ENCODE peak calls at places on chromosomes 13 and 19, in seven cellular contexts. One of them, this sample, is unnamed.

GRCh38 chr19:38736413-38737280 is 7.6 kb downstream of the CAPN12 start:
- DNase-seq in lower leg skin: peak
- DNase-seq in breast epithelium: peak
- DNase-seq in A549: peak
- DNase-seq in body of pancreas: peak
- DNase-seq in heart left ventricle: peak
- DNase-seq in esophagus squamous epithelium: no peak
- DNase-seq in this sample: peak

GRCh38 chr19:42571136-42571535 is 23.6 kb downstream of the CEACAM8 start:
- DNase-seq in body of pancreas: no peak
- DNase-seq in esophagus squamous epithelium: no peak
- DNase-seq in lower leg skin: no peak
- DNase-seq in breast epithelium: no peak
- DNase-seq in A549: no peak
- DNase-seq in heart left ventricle: no peak
- DNase-seq in this sample: no peak

GRCh38 chr13:51221674-51222509 is at the start of gene FAM124A:
- DNase-seq in esophagus squamous epithelium: no peak
- DNase-seq in A549: peak
- DNase-seq in heart left ventricle: peak
- DNase-seq in lower leg skin: no peak
- DNase-seq in breast epithelium: no peak
- DNase-seq in body of pancreas: peak
- DNase-seq in this sample: peak

GRCh38 chr13:99044764-99045163 is 66.9 kb upstream of the DOCK9 start:
- DNase-seq in esophagus squamous epithelium: no peak
- DNase-seq in body of pancreas: no peak
- DNase-seq in breast epithelium: no peak
- DNase-seq in heart left ventricle: no peak
- DNase-seq in lower leg skin: no peak
- DNase-seq in A549: no peak
- DNase-seq in this sample: no peak

GRCh38 chr19:57559404-57560025 is at the start of gene ZNF550:
- DNase-seq in heart left ventricle: peak
- DNase-seq in A549: peak
- DNase-seq in esophagus squamous epithelium: peak
- DNase-seq in breast epithelium: peak
- DNase-seq in body of pancreas: peak
- DNase-seq in lower leg skin: peak
- DNase-seq in this sample: peak

GRCh38 chr13:26022538-26023292 is 29.1 kb downstream of the SHISA2 start:
- DNase-seq in heart left ventricle: peak
- DNase-seq in body of pancreas: peak
- DNase-seq in esophagus squamous epithelium: no peak
- DNase-seq in breast epithelium: peak
- DNase-seq in lower leg skin: peak
- DNase-seq in A549: peak
- DNase-seq in this sample: no peak

GRCh38 chr13:40271931-40272775 is 394.3 kb downstream of the FOXO1 start:
- DNase-seq in heart left ventricle: peak
- DNase-seq in body of pancreas: peak
- DNase-seq in lower leg skin: peak
- DNase-seq in esophagus squamous epithelium: no peak
- DNase-seq in A549: peak
- DNase-seq in breast epithelium: peak
- DNase-seq in this sample: peak

GRCh38 chr13:93963266-93964131 is 516.0 kb downstream of the DCT start:
- DNase-seq in A549: peak
- DNase-seq in body of pancreas: no peak
- DNase-seq in heart left ventricle: no peak
- DNase-seq in breast epithelium: no peak
- DNase-seq in esophagus squamous epithelium: no peak
- DNase-seq in lower leg skin: no peak
- DNase-seq in this sample: no peak

GRCh38 chr19:38898788-38899446 is 501 bp downstream of the SIRT2 start:
- DNase-seq in lower leg skin: peak
- DNase-seq in A549: no peak
- DNase-seq in esophagus squamous epithelium: no peak
- DNase-seq in body of pancreas: peak
- DNase-seq in breast epithelium: no peak
- DNase-seq in heart left ventricle: no peak
- DNase-seq in this sample: peak

GRCh38 chr19:5246554-5247155 is 94.0 kb downstream of the PTPRS start:
- DNase-seq in body of pancreas: no peak
- DNase-seq in heart left ventricle: no peak
- DNase-seq in lower leg skin: no peak
- DNase-seq in A549: no peak
- DNase-seq in esophagus squamous epithelium: no peak
- DNase-seq in breast epithelium: no peak
- DNase-seq in this sample: no peak

GRCh38 chr19:4594199-4594598 is 34.7 kb upstream of the SEMA6B start:
- DNase-seq in lower leg skin: no peak
- DNase-seq in body of pancreas: no peak
- DNase-seq in esophagus squamous epithelium: no peak
- DNase-seq in heart left ventricle: no peak
- DNase-seq in A549: no peak
- DNase-seq in breast epithelium: no peak
- DNase-seq in this sample: no peak

GRCh38 chr13:109160887-109161669 is 531.7 kb downstream of the MYO16 start:
- DNase-seq in lower leg skin: no peak
- DNase-seq in body of pancreas: no peak
- DNase-seq in heart left ventricle: no peak
- DNase-seq in A549: no peak
- DNase-seq in esophagus squamous epithelium: no peak
- DNase-seq in breast epithelium: no peak
- DNase-seq in this sample: no peak

GRCh38 chr13:46341112-46341711 is 45.8 kb downstream of the RUBCNL start:
- DNase-seq in body of pancreas: no peak
- DNase-seq in esophagus squamous epithelium: no peak
- DNase-seq in heart left ventricle: no peak
- DNase-seq in breast epithelium: no peak
- DNase-seq in lower leg skin: no peak
- DNase-seq in A549: no peak
- DNase-seq in this sample: no peak

GRCh38 chr19:13410946-13411345 is 95.3 kb downstream of the CACNA1A start:
- DNase-seq in lower leg skin: no peak
- DNase-seq in A549: no peak
- DNase-seq in esophagus squamous epithelium: no peak
- DNase-seq in breast epithelium: no peak
- DNase-seq in heart left ventricle: no peak
- DNase-seq in body of pancreas: no peak
- DNase-seq in this sample: no peak

GRCh38 chr19:49425922-49426592 is 869 bp downstream of the GFY start:
- DNase-seq in heart left ventricle: no peak
- DNase-seq in lower leg skin: no peak
- DNase-seq in breast epithelium: no peak
- DNase-seq in body of pancreas: no peak
- DNase-seq in esophagus squamous epithelium: no peak
- DNase-seq in A549: no peak
- DNase-seq in this sample: no peak

GRCh38 chr19:49428547-49429451 is 3.6 kb downstream of the GFY start:
- DNase-seq in body of pancreas: no peak
- DNase-seq in heart left ventricle: no peak
- DNase-seq in lower leg skin: no peak
- DNase-seq in A549: no peak
- DNase-seq in breast epithelium: no peak
- DNase-seq in esophagus squamous epithelium: no peak
- DNase-seq in this sample: no peak

GRCh38 chr19:49430172-49430677 is 5.0 kb downstream of the GFY start:
- DNase-seq in body of pancreas: no peak
- DNase-seq in A549: peak
- DNase-seq in esophagus squamous epithelium: no peak
- DNase-seq in heart left ventricle: no peak
- DNase-seq in breast epithelium: no peak
- DNase-seq in lower leg skin: no peak
- DNase-seq in this sample: no peak

GRCh38 chr19:49427339-49427738 is 2.2 kb downstream of the GFY start:
- DNase-seq in lower leg skin: no peak
- DNase-seq in breast epithelium: no peak
- DNase-seq in A549: no peak
- DNase-seq in heart left ventricle: no peak
- DNase-seq in body of pancreas: no peak
- DNase-seq in esophagus squamous epithelium: no peak
- DNase-seq in this sample: no peak

GRCh38 chr19:49427855-49428546 is 2.8 kb downstream of the GFY start:
- DNase-seq in lower leg skin: no peak
- DNase-seq in breast epithelium: no peak
- DNase-seq in body of pancreas: peak
- DNase-seq in esophagus squamous epithelium: no peak
- DNase-seq in heart left ventricle: no peak
- DNase-seq in A549: no peak
- DNase-seq in this sample: no peak
- TF ChIP-seq POLR2A in lower leg skin: no peak
- TF ChIP-seq POLR2A in breast epithelium: no peak
- TF ChIP-seq POLR2A in body of pancreas: no peak
- TF ChIP-seq POLR2A in esophagus squamous epithelium: no peak
- TF ChIP-seq POLR2A in heart left ventricle: no peak
- TF ChIP-seq POLR2A in A549: no peak
- TF ChIP-seq POLR2A in this sample: no peak

DNA sequence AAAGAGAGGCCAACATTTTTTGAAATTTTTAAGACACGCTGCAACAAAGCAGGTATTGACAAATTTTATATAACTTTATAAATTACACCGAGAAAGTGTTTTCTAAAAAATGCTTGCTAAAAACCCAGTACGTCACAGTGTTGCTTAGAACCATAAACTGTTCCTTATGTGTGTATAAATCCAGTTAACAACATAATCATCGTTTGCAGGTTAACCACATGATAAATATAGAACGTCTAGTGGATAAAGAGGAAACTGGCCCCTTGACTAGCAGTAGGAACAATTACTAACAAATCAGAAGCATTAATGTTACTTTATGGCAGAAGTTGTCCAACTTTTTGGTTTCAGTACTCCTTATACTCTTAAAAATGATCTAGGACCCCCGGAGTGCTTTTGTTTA is 1.2 kb downstream of the BRCA2 start:
- DNase-seq in heart left ventricle: no peak
- DNase-seq in esophagus squamous epithelium: no peak
- DNase-seq in breast epithelium: no peak
- DNase-seq in lower leg skin: no peak
- DNase-seq in body of pancreas: no peak
- DNase-seq in A549: no peak
- DNase-seq in this sample: no peak
- H3K4me3 ChIP-seq in heart left ventricle: peak
- H3K4me3 ChIP-seq in esophagus squamous epithelium: peak
- H3K4me3 ChIP-seq in breast epithelium: peak
- H3K4me3 ChIP-seq in lower leg skin: no peak
- H3K4me3 ChIP-seq in body of pancreas: no peak
- H3K4me3 ChIP-seq in A549: peak
- H3K4me3 ChIP-seq in this sample: no peak

GRCh38 chr13:19862511-19863313 is 737 bp downstream of the ZMYM5 start:
- DNase-seq in breast epithelium: no peak
- DNase-seq in lower leg skin: peak
- DNase-seq in heart left ventricle: peak
- DNase-seq in A549: peak
- DNase-seq in esophagus squamous epithelium: no peak
- DNase-seq in body of pancreas: peak
- DNase-seq in this sample: peak

GRCh38 chr13:19860884-19861655 is 2.4 kb downstream of the ZMYM5 start:
- DNase-seq in esophagus squamous epithelium: no peak
- DNase-seq in lower leg skin: no peak
- DNase-seq in breast epithelium: no peak
- DNase-seq in A549: peak
- DNase-seq in heart left ventricle: no peak
- DNase-seq in body of pancreas: peak
- DNase-seq in this sample: no peak

GRCh38 chr13:19864018-19864338 is 529 bp upstream of the ZMYM5 start:
- DNase-seq in breast epithelium: peak
- DNase-seq in heart left ventricle: peak
- DNase-seq in lower leg skin: no peak
- DNase-seq in A549: peak
- DNase-seq in esophagus squamous epithelium: peak
- DNase-seq in body of pancreas: peak
- DNase-seq in this sample: peak

GRCh38 chr13:19863323-19864017 is at the start of gene ZMYM5:
- DNase-seq in body of pancreas: peak
- DNase-seq in A549: peak
- DNase-seq in esophagus squamous epithelium: peak
- DNase-seq in breast epithelium: peak
- DNase-seq in lower leg skin: peak
- DNase-seq in heart left ventricle: peak
- DNase-seq in this sample: peak

DNA sequence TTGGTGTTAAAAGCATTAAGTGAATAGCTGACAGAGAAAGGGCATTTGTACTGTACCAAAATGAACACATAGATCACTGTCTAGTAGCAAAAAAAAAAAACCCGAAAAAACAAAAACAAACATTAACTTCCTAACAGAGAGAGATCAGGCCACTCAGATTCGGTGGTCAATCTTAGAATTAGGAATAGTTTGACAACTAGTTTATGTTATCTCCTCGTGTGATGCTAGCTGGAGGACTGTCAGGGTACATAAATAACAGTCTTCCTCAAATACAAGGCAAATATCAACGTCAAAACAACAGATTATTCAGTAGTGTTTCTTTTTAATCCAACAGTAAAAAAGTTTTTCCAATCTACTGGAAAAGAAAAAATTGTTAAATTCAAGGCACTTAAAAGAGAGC is 1.7 kb downstream of the ZMYM5 start:
- DNase-seq in lower leg skin: no peak
- DNase-seq in esophagus squamous epithelium: no peak
- DNase-seq in breast epithelium: no peak
- DNase-seq in heart left ventricle: no peak
- DNase-seq in A549: no peak
- DNase-seq in body of pancreas: no peak
- DNase-seq in this sample: no peak
- TF ChIP-seq POLR2A in lower leg skin: no peak
- TF ChIP-seq POLR2A in esophagus squamous epithelium: no peak
- TF ChIP-seq POLR2A in breast epithelium: no peak
- TF ChIP-seq POLR2A in heart left ventricle: no peak
- TF ChIP-seq POLR2A in A549: no peak
- TF ChIP-seq POLR2A in body of pancreas: no peak
- TF ChIP-seq POLR2A in this sample: no peak

GRCh38 chr19:35704218-35704617 is at the start of gene ZBTB32:
- DNase-seq in heart left ventricle: no peak
- DNase-seq in breast epithelium: no peak
- DNase-seq in body of pancreas: no peak
- DNase-seq in lower leg skin: no peak
- DNase-seq in A549: no peak
- DNase-seq in esophagus squamous epithelium: no peak
- DNase-seq in this sample: no peak

GRCh38 chr19:35703343-35703742 is 1.0 kb upstream of the ZBTB32 start:
- DNase-seq in esophagus squamous epithelium: no peak
- DNase-seq in lower leg skin: no peak
- DNase-seq in heart left ventricle: no peak
- DNase-seq in breast epithelium: no peak
- DNase-seq in A549: peak
- DNase-seq in body of pancreas: peak
- DNase-seq in this sample: no peak

GRCh38 chr19:35708391-35708790 is 4.0 kb downstream of the ZBTB32 start:
- DNase-seq in heart left ventricle: no peak
- DNase-seq in body of pancreas: no peak
- DNase-seq in A549: no peak
- DNase-seq in breast epithelium: no peak
- DNase-seq in esophagus squamous epithelium: no peak
- DNase-seq in lower leg skin: no peak
- DNase-seq in this sample: no peak

GRCh38 chr19:35696835-35697234 is 7.5 kb upstream of the ZBTB32 start:
- DNase-seq in esophagus squamous epithelium: no peak
- DNase-seq in body of pancreas: no peak
- DNase-seq in heart left ventricle: no peak
- DNase-seq in A549: no peak
- DNase-seq in lower leg skin: no peak
- DNase-seq in breast epithelium: no peak
- DNase-seq in this sample: no peak

GRCh38 chr19:35702223-35703012 is 1.9 kb upstream of the ZBTB32 start:
- DNase-seq in breast epithelium: peak
- DNase-seq in esophagus squamous epithelium: peak
- DNase-seq in body of pancreas: peak
- DNase-seq in lower leg skin: peak
- DNase-seq in A549: peak
- DNase-seq in heart left ventricle: peak
- DNase-seq in this sample: peak
- H3K4me3 ChIP-seq in breast epithelium: peak
- H3K4me3 ChIP-seq in esophagus squamous epithelium: peak
- H3K4me3 ChIP-seq in body of pancreas: peak
- H3K4me3 ChIP-seq in lower leg skin: peak
- H3K4me3 ChIP-seq in A549: peak
- H3K4me3 ChIP-seq in heart left ventricle: peak
- H3K4me3 ChIP-seq in this sample: peak

This sample was measured in uterus.